ENCODE peak calls at places on chromosomes 7 and 10, in eight cellular contexts. Q is right lobe of liver; T is CD8-positive, alpha-beta memory T cell; S is fibroblast of lung; M is DND-41; N is H9; R is cardiac muscle cell; G is uterus. J is an unnamed sample.

GRCh38 chr7:147563669-147564068 is 1026.9 kb upstream of the C7orf33 start:
- DNase-seq in T (no peak), M (no peak), S (no peak), Q (no peak), N (no peak), G (no peak), R (no peak), J (no peak)

GRCh38 chr10:13839430-13839986 is 252.7 kb downstream of the PRPF18 start:
- DNase-seq in N (no peak), S (peak), T (no peak), G (no peak), R (peak), Q (no peak), M (no peak), J (peak)

GRCh38 chr10:24552346-24553016 is 171.2 kb downstream of the ARHGAP21 start:
- DNase-seq in M (peak), N (peak), S (no peak), Q (no peak), T (no peak), G (no peak), R (no peak), J (peak)

GRCh38 chr7:44184874-44185446 is 4.3 kb downstream of the GCK start:
- DNase-seq in R (no peak), T (no peak), S (no peak), M (no peak), N (no peak), G (no peak), Q (no peak), J (no peak)

GRCh38 chr7:82362129-82362528 is 81.4 kb downstream of the CACNA2D1 start:
- DNase-seq in M (no peak), S (peak), G (no peak), Q (no peak), R (peak), T (no peak), N (no peak), J (peak)

GRCh38 chr7:6167004-6167551 is 105.3 kb downstream of the CYTH3 start:
- DNase-seq in T (no peak), G (no peak), S (no peak), N (no peak), Q (no peak), M (no peak), R (no peak), J (no peak)

GRCh38 chr10:72104472-72105097 is 16.2 kb upstream of the SPOCK2 start:
- DNase-seq in Q (no peak), S (no peak), N (no peak), M (no peak), T (no peak), G (no peak), R (no peak), J (no peak)

GRCh38 chr7:42552227-42552626 is 315.2 kb upstream of the GLI3 start:
- DNase-seq in N (no peak), S (no peak), Q (no peak), R (no peak), G (no peak), M (no peak), T (no peak), J (peak)

GRCh38 chr7:26990268-26990667 is 105.5 kb downstream of the HOXA1 start:
- DNase-seq in M (no peak), N (no peak), G (no peak), S (peak), T (no peak), R (no peak), Q (no peak), J (peak)

GRCh38 chr7:75646551-75647102 is 92.1 kb downstream of the HIP1 start:
- DNase-seq in R (no peak), N (peak), M (no peak), T (no peak), S (no peak), Q (no peak), G (no peak), J (no peak)

GRCh38 chr7:39758234-39758970 is 135.0 kb downstream of the RALA start:
- DNase-seq in M (no peak), G (no peak), Q (no peak), T (no peak), N (no peak), R (no peak), S (no peak), J (no peak)

GRCh38 chr7:22662490-22663145 is 64.4 kb upstream of the IL6 start:
- DNase-seq in G (no peak), Q (no peak), S (no peak), N (no peak), R (no peak), M (no peak), T (no peak), J (no peak)
- H3K27ac ChIP-seq in G (no peak), Q (no peak), S (no peak), N (no peak), R (no peak), M (no peak), T (no peak), J (no peak)

GRCh38 chr7:7795736-7796135 is 77.3 kb upstream of the RPA3 start:
- DNase-seq in S (peak), M (no peak), G (no peak), N (no peak), Q (no peak), T (no peak), R (no peak), J (peak)

GRCh38 chr7:7793249-7793648 is 74.8 kb upstream of the RPA3 start:
- DNase-seq in Q (no peak), T (no peak), S (no peak), M (no peak), G (no peak), N (no peak), R (no peak), J (no peak)

GRCh38 chr7:7792089-7792488 is 73.7 kb upstream of the RPA3 start:
- DNase-seq in M (no peak), T (no peak), Q (no peak), N (no peak), S (no peak), G (no peak), R (no peak), J (no peak)

GRCh38 chr7:7793921-7794320 is 75.5 kb upstream of the RPA3 start:
- DNase-seq in R (no peak), N (no peak), S (no peak), M (no peak), G (no peak), Q (no peak), T (no peak), J (no peak)

DNA sequence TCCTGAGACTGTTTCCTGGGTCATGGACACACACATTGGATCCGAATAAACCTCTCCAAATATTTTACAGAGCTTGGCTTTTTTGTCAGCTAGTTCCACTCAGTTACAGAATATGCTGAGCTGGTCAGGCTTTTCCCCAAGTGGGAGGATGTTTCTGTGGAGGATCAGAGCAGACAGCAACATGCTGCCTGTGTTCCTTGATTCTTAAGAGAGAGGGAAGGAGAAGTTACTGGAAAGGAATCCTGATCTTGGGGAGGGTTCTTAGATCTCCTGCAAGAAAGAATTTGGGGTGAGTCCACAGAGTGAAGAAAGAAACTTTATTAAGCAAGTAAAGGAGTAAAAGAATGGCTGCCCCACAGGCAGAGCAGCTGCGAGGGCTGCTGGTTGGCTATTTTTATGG is 76.8 kb upstream of the RPA3 start:
- DNase-seq in M (no peak), N (no peak), G (no peak), S (no peak), Q (no peak), T (no peak), R (no peak), J (no peak)
- H3K27ac ChIP-seq in M (no peak), N (peak), G (no peak), S (no peak), Q (no peak), T (no peak), R (no peak), J (no peak)

DNA sequence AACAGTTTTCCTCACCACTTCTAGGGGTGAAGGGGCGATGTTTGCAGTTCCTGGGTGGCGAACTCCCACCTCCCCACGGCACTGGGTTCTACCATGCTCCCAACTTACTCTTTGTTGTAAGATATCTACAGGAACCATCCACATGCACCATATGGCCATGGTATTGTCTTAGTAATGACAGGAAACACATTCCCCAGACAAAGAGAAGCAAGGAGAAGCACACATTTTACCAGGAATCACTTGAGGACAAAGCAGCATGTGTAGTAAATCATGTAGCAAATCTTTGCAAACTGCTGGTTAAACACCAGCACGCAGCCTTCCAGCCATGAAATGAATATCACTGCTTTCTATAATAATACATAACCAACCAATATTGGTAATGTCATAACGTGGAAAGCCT is 101.3 kb downstream of the NRP1 start:
- DNase-seq in S (peak), N (no peak), M (no peak), T (no peak), G (no peak), Q (no peak), R (no peak), J (no peak)
- H3K27ac ChIP-seq in S (no peak), N (no peak), M (no peak), T (no peak), G (peak), Q (no peak), R (no peak), J (no peak)

DNA sequence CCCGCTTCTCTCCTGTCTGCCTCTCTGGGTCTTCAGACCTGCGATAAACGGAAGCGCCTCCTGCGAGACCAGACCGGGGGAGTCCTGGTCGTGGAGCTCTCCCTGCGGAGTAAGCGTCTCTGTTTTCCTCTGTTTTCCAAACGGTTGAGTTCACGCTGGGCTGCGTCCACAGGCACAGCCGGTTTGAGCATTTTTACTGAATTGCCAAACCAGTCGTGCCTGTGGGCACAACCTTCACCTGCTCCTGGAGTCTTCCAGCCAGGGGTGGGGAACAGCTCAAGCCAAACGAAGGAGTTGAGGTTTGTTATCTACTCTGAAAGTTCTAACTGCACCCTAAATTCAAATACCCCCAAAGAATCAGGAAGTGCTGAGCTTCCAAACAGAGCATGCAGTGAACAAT is 16.3 kb downstream of the TECTB start:
- DNase-seq in Q (no peak), S (no peak), R (no peak), M (no peak), G (no peak), N (no peak), T (no peak), J (no peak)
- H3K27ac ChIP-seq in Q (no peak), S (no peak), R (no peak), M (no peak), G (no peak), N (no peak), T (no peak), J (no peak)

J was measured in foreskin keratinocyte.